ENCODE peak calls at places on chromosomes 1 and 21, in five cellular contexts. N, T, R, M and O are unnamed samples.
A peak's percentile ranks its signal among the peaks of the same experiment; 100 is the strongest.

GRCh38 chr21:37982496-37983318 is 66.5 kb upstream of the KCNJ6 start:
- DNase-seq in N (no peak), T (no peak), R (no peak), M (no peak), O (no peak)

GRCh38 chr1:236862615-236863211 is 67.6 kb downstream of the MTR start:
- DNase-seq in N (no peak), T (no peak), R (no peak), M (peak; percentile 64), O (no peak)

GRCh38 chr1:207815913-207816312 is 64.1 kb downstream of the CD46 start:
- DNase-seq in N (no peak), T (no peak), R (no peak), M (peak; percentile 71), O (no peak)

GRCh38 chr1:207081806-207082205 is 6.9 kb upstream of the C4BPB start:
- DNase-seq in N (no peak), T (no peak), R (no peak), M (no peak), O (no peak)

GRCh38 chr1:207077470-207078377 is 10.9 kb upstream of the C4BPB start:
- DNase-seq in N (no peak), T (peak; percentile 74), R (peak; percentile 88), M (peak; percentile 90), O (peak; percentile 56)

GRCh38 chr1:28507646-28508434 is 2.0 kb downstream of the RCC1 start:
- DNase-seq in N (no peak), T (no peak), R (no peak), M (peak; percentile 16), O (no peak)

GRCh38 chr1:95304803-95305202 is 70.8 kb downstream of the RWDD3 start:
- DNase-seq in N (no peak), T (no peak), R (no peak), M (no peak), O (no peak)

GRCh38 chr1:84386716-84387479 is 11.4 kb upstream of the DNASE2B start:
- DNase-seq in N (no peak), T (no peak), R (no peak), M (peak; percentile 55), O (no peak)

GRCh38 chr1:159076753-159077656 is at the start of gene AIM2:
- DNase-seq in N (no peak), T (no peak), R (no peak), M (peak; percentile 72), O (no peak)

GRCh38 chr1:94463765-94464330 is 45.7 kb downstream of the ABCD3 start:
- DNase-seq in N (no peak), T (no peak), R (peak; percentile 77), M (peak; percentile 65), O (peak; percentile 12)

GRCh38 chr1:153533689-153534201 is 2.0 kb downstream of the S100A6 start:
- DNase-seq in N (peak; percentile 61), T (no peak), R (peak; percentile 81), M (peak; percentile 96), O (no peak)

GRCh38 chr1:224434447-224435317 is at the start of gene WDR26:
- DNase-seq in N (peak; percentile 80), T (peak; percentile 71), R (peak; percentile 79), M (peak; percentile 86), O (no peak)

GRCh38 chr1:32266926-32267645 is 16.0 kb downstream of the LCK start:
- DNase-seq in N (no peak), T (no peak), R (peak; percentile 60), M (peak; percentile 52), O (no peak)

GRCh38 chr1:170164103-170164763 is 18.5 kb downstream of the NTMT2 start:
- DNase-seq in N (no peak), T (no peak), R (no peak), M (peak; percentile 4), O (no peak)

GRCh38 chr1:155218854-155219591 is 10.5 kb downstream of the MTX1 start:
- DNase-seq in N (no peak), T (peak; percentile 20), R (peak; percentile 81), M (peak; percentile 85), O (no peak)

GRCh38 chr1:24928631-24929090 is 1.4 kb downstream of the RUNX3 start:
- DNase-seq in N (no peak), T (peak; percentile 37), R (no peak), M (no peak), O (no peak)

GRCh38 chr1:182095946-182096345 is 34.4 kb upstream of the ZNF648 start:
- DNase-seq in N (no peak), T (no peak), R (no peak), M (no peak), O (no peak)

GRCh38 chr1:232503497-232503896 is 126.4 kb downstream of the SIPA1L2 start:
- DNase-seq in N (no peak), T (no peak), R (no peak), M (no peak), O (no peak)

GRCh38 chr1:147794570-147794969 is 34.2 kb upstream of the GJA5 start:
- DNase-seq in N (no peak), T (peak; percentile 70), R (peak; percentile 93), M (no peak), O (no peak)

GRCh38 chr1:70288171-70288570 is 66.4 kb downstream of the ANKRD13C start:
- DNase-seq in N (no peak), T (no peak), R (no peak), M (no peak), O (no peak)

GRCh38 chr1:63152572-63152971 is 169.8 kb upstream of the FOXD3 start:
- DNase-seq in N (no peak), T (no peak), R (no peak), M (no peak), O (no peak)

GRCh38 chr1:60621524-60621923 is 460.8 kb upstream of the NFIA start:
- DNase-seq in N (no peak), T (no peak), R (peak; percentile 73), M (peak; percentile 67), O (no peak)

GRCh38 chr1:68279846-68280245 is 47.5 kb upstream of the WLS start:
- DNase-seq in N (no peak), T (no peak), R (no peak), M (no peak), O (no peak)

GRCh38 chr1:112794654-112795239 is 79.6 kb upstream of the PPM1J start:
- DNase-seq in N (no peak), T (no peak), R (no peak), M (no peak), O (no peak)

GRCh38 chr1:43530483-43531452 is at the start of gene PTPRF:
- DNase-seq in N (peak; percentile 88), T (peak; percentile 76), R (peak; percentile 47), M (peak; percentile 84), O (no peak)

GRCh38 chr1:224637510-224637909 is 21.4 kb downstream of the CNIH3 start:
- DNase-seq in N (no peak), T (no peak), R (peak; percentile 75), M (peak; percentile 91), O (peak; percentile 27)

GRCh38 chr21:31347435-31348032 is 3.5 kb upstream of the TIAM1 start:
- DNase-seq in N (no peak), T (no peak), R (peak; percentile 64), M (peak; percentile 52), O (no peak)

GRCh38 chr1:7044471-7044805 is 259.2 kb downstream of the CAMTA1 start:
- DNase-seq in N (no peak), T (no peak), R (no peak), M (no peak), O (no peak)

GRCh38 chr1:7043232-7043549 is 257.9 kb downstream of the CAMTA1 start:
- DNase-seq in N (no peak), T (no peak), R (no peak), M (no peak), O (no peak)

GRCh38 chr1:7043729-7044470 is 258.6 kb downstream of the CAMTA1 start:
- DNase-seq in N (no peak), T (no peak), R (no peak), M (no peak), O (no peak)

GRCh38 chr1:7040969-7041368 is 255.7 kb downstream of the CAMTA1 start:
- DNase-seq in N (no peak), T (no peak), R (no peak), M (no peak), O (no peak)

GRCh38 chr1:7042322-7043231 is 257.3 kb downstream of the CAMTA1 start:
- DNase-seq in N (no peak), T (no peak), R (peak; percentile 46), M (peak; percentile 50), O (no peak)
- TF ChIP-seq CTCF in N (peak; percentile 14), T (peak; percentile 73), R (peak; percentile 57), M (peak; percentile 43), O (peak; percentile 54)

GRCh38 chr1:17671314-17671705 is 83.8 kb upstream of the ACTL8 start:
- DNase-seq in N (no peak), T (no peak), R (no peak), M (no peak), O (no peak)

GRCh38 chr1:17672226-17672625 is 82.9 kb upstream of the ACTL8 start:
- DNase-seq in N (no peak), T (no peak), R (no peak), M (no peak), O (no peak)

GRCh38 chr1:17670587-17671313 is 84.4 kb upstream of the ACTL8 start:
- DNase-seq in N (no peak), T (no peak), R (no peak), M (no peak), O (no peak)

GRCh38 chr1:17673335-17674075 is 81.6 kb upstream of the ACTL8 start:
- DNase-seq in N (no peak), T (no peak), R (no peak), M (no peak), O (no peak)

DNA sequence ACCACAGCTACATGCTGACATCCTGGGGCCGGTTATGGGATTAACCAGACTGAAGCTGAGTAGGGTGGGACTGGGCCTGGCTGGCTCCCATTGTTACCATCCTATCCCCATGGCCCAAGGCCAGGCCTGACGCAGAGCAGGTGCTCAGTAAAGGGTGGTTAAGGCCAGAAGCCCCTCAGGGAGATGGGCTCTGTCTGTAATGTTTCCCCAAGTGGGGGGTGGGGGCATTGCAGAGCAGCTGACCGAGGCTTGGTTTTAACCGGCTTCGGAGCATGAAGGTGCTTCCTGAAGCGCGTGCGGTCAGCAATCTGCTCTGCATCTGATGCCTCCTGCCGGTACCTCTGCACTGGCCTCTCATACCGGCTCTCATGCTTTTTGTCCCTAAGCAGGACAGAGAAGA is 83.4 kb upstream of the ACTL8 start:
- DNase-seq in N (no peak), T (no peak), R (no peak), M (no peak), O (no peak)
- TF ChIP-seq CTCF in N (no peak), T (peak; percentile 28), R (no peak), M (no peak), O (no peak)

GRCh38 chr1:91828583-91829281 is 57.2 kb downstream of the TGFBR3 start:
- DNase-seq in N (no peak), T (no peak), R (no peak), M (no peak), O (no peak)

GRCh38 chr1:91828007-91828321 is 58.0 kb downstream of the TGFBR3 start:
- DNase-seq in N (no peak), T (no peak), R (no peak), M (no peak), O (no peak)

GRCh38 chr1:91829293-91830153 is 56.4 kb downstream of the TGFBR3 start:
- DNase-seq in N (no peak), T (no peak), R (no peak), M (no peak), O (no peak)

GRCh38 chr1:91831132-91831930 is 54.6 kb downstream of the TGFBR3 start:
- DNase-seq in N (no peak), T (no peak), R (peak; percentile 55), M (peak; percentile 84), O (no peak)

GRCh38 chr1:91830242-91831131 is 55.5 kb downstream of the TGFBR3 start:
- DNase-seq in N (peak; percentile 85), T (no peak), R (peak; percentile 90), M (peak; percentile 91), O (peak; percentile 87)
- TF ChIP-seq CTCF in N (no peak), T (no peak), R (peak; percentile 56), M (peak; percentile 51), O (peak; percentile 63)

GRCh38 chr1:36639461-36639860 is 156.7 kb upstream of the CSF3R start:
- DNase-seq in N (no peak), T (no peak), R (no peak), M (no peak), O (no peak)
- TF ChIP-seq CTCF in N (no peak), T (no peak), R (no peak), M (no peak), O (no peak)